ENCODE peak calls at places on chromosomes 5 and 9, in four cellular contexts. Y is OCI-LY7, Q is uterus, F is left ventricle myocardium inferior. W is an unnamed sample.

GRCh38 chr5:133612021-133612860 is at the start of gene FSTL4:
- DNase-seq in Q (no peak), F (no peak), Y (no peak), W (no peak)

GRCh38 chr5:95953026-95953425 is 8.6 kb downstream of the ELL2 start:
- DNase-seq in Q (no peak), Y (no peak), F (no peak), W (no peak)

GRCh38 chr5:151745071-151745705 is 13.2 kb downstream of the ATOX1 start:
- DNase-seq in Y (no peak), Q (peak; percentile 45), F (peak; percentile 52), W (peak; percentile 77)

GRCh38 chr9:138111607-138112006 is 234.0 kb downstream of the CACNA1B start:
- DNase-seq in Y (no peak), F (no peak), Q (no peak), W (no peak)

GRCh38 chr5:176406436-176407052 is 9.8 kb downstream of the CLTB start:
- DNase-seq in F (no peak), Q (no peak), Y (no peak), W (no peak)

GRCh38 chr5:134530375-134531077 is 5.1 kb downstream of the JADE2 start:
- DNase-seq in F (peak; percentile 48), Q (no peak), Y (no peak), W (peak; percentile 82)

GRCh38 chr5:81007637-81008027 is 47.5 kb downstream of the RASGRF2 start:
- DNase-seq in Y (no peak), Q (no peak), F (no peak), W (no peak)

GRCh38 chr5:148922606-148923005 is 96.2 kb downstream of the ADRB2 start:
- DNase-seq in Y (no peak), F (no peak), Q (no peak), W (no peak)

GRCh38 chr9:20070336-20070735 is 281.5 kb upstream of the SLC24A2 start:
- DNase-seq in F (no peak), Y (no peak), Q (no peak), W (no peak)

GRCh38 chr5:95644351-95645042 is 2.1 kb upstream of the RFESD start:
- DNase-seq in Q (peak; percentile 55), Y (peak; percentile 74), F (no peak), W (no peak)

GRCh38 chr9:4197548-4197947 is 102.3 kb downstream of the GLIS3 start:
- DNase-seq in Q (no peak), F (no peak), Y (peak; percentile 15), W (peak; percentile 30)

GRCh38 chr5:121841900-121842299 is 9.8 kb upstream of the FTMT start:
- DNase-seq in Y (no peak), F (no peak), Q (no peak), W (no peak)

GRCh38 chr5:158170060-158170459 is 311.1 kb upstream of the CLINT1 start:
- DNase-seq in Y (no peak), Q (no peak), F (no peak), W (no peak)

GRCh38 chr9:136311433-136312375 is 7.8 kb upstream of the CCDC187 start:
- DNase-seq in Y (no peak), Q (no peak), F (no peak), W (no peak)

GRCh38 chr9:99472240-99472915 is 250.3 kb downstream of the SEC61B start:
- DNase-seq in Q (no peak), F (no peak), Y (no peak), W (no peak)

GRCh38 chr9:113602126-113603119 is 138.9 kb downstream of the RGS3 start:
- DNase-seq in Y (peak; percentile 88), F (peak; percentile 81), Q (peak; percentile 81), W (peak; percentile 97)

GRCh38 chr9:134044944-134045343 is 19.7 kb downstream of the BRD3OS start:
- DNase-seq in F (no peak), Y (no peak), Q (no peak), W (no peak)
- H3K36me3 ChIP-seq in F (peaks cover 86% of the 10 kb centered on the region), Y (no peaks in the 10 kb centered on the region), Q (no peaks in the 10 kb centered on the region), W (peaks cover 3% of the 10 kb centered on the region)

DNA sequence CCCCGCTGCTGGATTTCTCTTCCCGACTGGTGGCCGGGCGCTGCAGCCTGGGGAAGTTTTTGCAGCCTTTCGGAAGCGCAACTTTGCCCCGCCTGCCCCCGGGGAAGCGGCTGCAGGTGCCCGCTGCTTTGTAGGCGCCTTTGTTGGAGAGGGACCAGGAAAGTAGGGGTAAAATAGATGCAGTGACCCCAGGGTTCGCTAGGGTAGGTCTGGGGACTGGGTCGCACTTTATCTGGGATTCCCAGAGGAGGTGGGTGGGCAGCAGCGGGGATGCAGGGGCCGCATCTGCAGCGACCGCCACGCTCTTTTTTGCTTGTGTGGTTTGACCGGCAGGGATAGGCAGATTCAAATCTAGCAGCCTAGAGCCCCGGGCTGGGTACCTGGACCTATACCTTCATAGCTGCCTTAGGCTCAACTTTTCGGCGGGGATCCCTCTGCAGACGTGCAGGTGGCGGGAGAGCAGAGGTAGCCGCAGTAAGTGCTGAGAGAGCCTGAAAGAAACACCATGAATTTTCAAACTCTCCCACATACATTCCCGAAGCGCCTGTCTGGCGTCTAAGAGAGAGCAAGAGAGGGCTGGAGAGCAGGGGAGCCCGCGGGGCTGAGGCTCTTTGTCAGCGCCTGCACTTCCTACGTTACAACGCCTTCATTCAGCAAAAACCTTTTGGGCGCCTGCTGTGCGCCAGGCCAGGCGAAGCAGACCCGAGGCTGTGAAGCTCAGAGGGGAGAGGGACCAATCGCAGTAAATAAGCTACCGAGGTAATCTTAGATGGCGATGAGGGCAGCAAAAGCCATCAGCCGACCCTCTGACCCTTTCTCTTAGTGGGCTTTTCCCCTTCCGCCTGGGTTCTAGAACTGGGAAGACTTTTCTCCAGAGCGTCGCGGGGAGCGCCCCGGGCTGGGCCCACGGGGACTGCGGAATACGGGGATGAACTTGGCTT is 642 bp downstream of the SV2C start:
- DNase-seq in F (no peak), Q (no peak), Y (no peak), W (no peak)
- H3K4me3 ChIP-seq in F (peak overlapping the region; percentile 53), Q (peak overlapping the region; percentile 7), Y (no peak overlapping the region), W (no peak overlapping the region)

DNA sequence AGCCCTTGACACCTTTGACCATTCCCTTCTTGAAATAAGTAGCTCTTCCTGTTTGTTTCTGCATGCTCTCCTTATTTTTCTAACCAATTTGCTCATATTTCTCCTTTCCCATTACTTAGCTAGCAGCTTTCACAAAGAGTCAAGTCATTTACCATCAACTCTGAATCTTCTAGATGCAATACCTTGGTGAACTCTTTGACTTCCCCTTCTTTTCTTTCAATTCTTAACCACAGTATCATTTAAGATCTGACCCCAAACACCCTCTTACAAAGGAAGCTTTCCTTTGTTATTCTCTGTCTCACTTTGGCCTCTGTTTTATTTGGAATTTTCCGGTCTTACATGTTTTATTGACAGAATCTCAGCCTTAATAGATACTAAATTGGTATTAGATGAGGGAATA is 14.1 kb downstream of the NFX1 start:
- DNase-seq in F (no peak), Q (no peak), Y (no peak), W (no peak)
- H3K36me3 ChIP-seq in F (peaks cover 97% of the 10 kb centered on the region), Q (no peaks in the 10 kb centered on the region), Y (peaks cover 100% of the 10 kb centered on the region), W (peaks cover 15% of the 10 kb centered on the region)

GRCh38 chr9:33080534-33080933 is 4.1 kb upstream of the SMU1 start:
- DNase-seq in Q (no peak), Y (no peak), F (no peak), W (no peak)
- H3K4me3 ChIP-seq in Q (no peak overlapping the region), Y (peak overlapping the region; percentile 41), F (no peak overlapping the region), W (no peak overlapping the region)

GRCh38 chr9:134045841-134046544 is 20.7 kb downstream of the BRD3OS start:
- DNase-seq in F (no peak), Q (no peak), Y (no peak), W (no peak)
- H3K36me3 ChIP-seq in F (peaks cover 89% of the 10 kb centered on the region), Q (no peaks in the 10 kb centered on the region), Y (no peaks in the 10 kb centered on the region), W (peaks cover 2% of the 10 kb centered on the region)

GRCh38 chr9:128096614-128097013 is 28.6 kb downstream of the SLC25A25 start:
- DNase-seq in Q (no peak), Y (no peak), F (no peak), W (no peak)

GRCh38 chr9:128093016-128093415 is 25.0 kb downstream of the SLC25A25 start:
- DNase-seq in Y (no peak), F (no peak), Q (no peak), W (no peak)

GRCh38 chr9:128092199-128092977 is 24.4 kb downstream of the SLC25A25 start:
- DNase-seq in F (no peak), Q (no peak), Y (no peak), W (no peak)

GRCh38 chr9:128094950-128095544 is 27.0 kb downstream of the SLC25A25 start:
- DNase-seq in F (no peak), Y (no peak), Q (no peak), W (no peak)

DNA sequence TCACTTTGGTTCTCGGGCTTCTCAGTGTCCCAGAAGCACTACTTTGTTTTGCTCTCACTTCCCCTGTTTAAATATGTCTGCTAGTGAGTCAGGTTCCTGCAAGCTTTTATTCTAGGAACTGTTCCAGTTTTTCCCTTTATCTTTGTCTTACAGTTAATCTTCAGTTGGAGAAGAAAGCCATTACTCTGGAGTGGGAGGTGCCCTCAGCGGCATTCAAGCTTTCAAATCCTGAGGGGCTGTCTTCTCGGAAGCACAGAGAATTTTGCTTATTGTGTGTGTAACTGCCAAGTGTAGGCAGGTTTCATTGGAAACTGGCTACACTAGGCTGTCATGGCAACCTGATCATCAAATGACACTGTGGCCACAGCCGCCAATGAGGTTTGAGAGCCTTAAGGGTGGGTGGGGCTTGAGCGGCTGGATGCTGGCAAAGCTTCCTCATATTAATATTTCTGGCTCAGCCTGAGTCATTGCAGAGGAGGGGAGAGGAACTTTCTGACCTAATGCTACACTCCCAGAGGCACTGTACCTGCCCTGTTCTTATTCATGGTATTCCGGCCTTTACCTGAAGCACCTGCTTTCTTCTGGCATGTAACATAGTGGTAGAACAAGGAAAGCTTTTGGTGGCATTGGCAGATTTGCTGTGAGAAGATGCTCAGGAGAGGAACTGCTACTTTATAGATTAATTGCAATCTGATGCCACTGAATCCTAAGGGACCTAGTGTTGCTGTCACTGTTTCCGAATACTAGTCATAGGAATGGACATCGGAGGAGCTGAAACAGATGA is 26.3 kb downstream of the SLC25A25 start:
- DNase-seq in F (peak; percentile 88), Q (peak; percentile 97), Y (peak; percentile 58), W (peak; percentile 95)
- H3K4me3 ChIP-seq in F (peak overlapping the region; percentile 54), Q (peak overlapping the region; percentile 27), Y (no peak overlapping the region), W (no peak overlapping the region)

GRCh38 chr9:132919609-132920268 is 24.7 kb downstream of the TSC1 start:
- DNase-seq in Y (no peak), F (no peak), Q (no peak), W (no peak)
- H3K36me3 ChIP-seq in Y (peaks cover 85% of the 10 kb centered on the region), F (peaks cover 98% of the 10 kb centered on the region), Q (no peaks in the 10 kb centered on the region), W (peaks cover 18% of the 10 kb centered on the region)

W was measured in aorta.